ENCODE peak calls at places on chromosomes 2 and 18, in nine cellular contexts. B is HCT116, P is mucosa of descending colon, J is PC-3, D is body of pancreas, M is prostate gland, A is pancreas, N is tibial artery, T is K562. F is an unnamed sample.

GRCh38 chr2:205814039-205814364 is 131.7 kb downstream of the NRP2 start:
- DNase-seq in B (no peak), T (no peak), A (no peak), N (no peak), P (no peak), M (no peak), J (no peak), D (no peak), F (no peak)

GRCh38 chr2:254231-254630 is 9.6 kb downstream of the SH3YL1 start:
- DNase-seq in P (no peak), J (no peak), B (no peak), M (no peak), N (no peak), A (no peak), T (no peak), D (no peak), F (no peak)

GRCh38 chr2:8255448-8255800 is 426.4 kb upstream of the ID2 start:
- DNase-seq in J (no peak), N (no peak), M (no peak), P (no peak), B (no peak), A (no peak), D (no peak), T (no peak), F (no peak)

GRCh38 chr2:190840572-190841172 is 39.9 kb upstream of the GLS start:
- DNase-seq in T (no peak), A (no peak), M (no peak), P (no peak), N (no peak), D (no peak), J (no peak), B (no peak), F (no peak)

GRCh38 chr18:31738460-31739407 is 21.9 kb downstream of the SLC25A52 start:
- DNase-seq in J (peak; percentile 3), T (peak; percentile 77), P (no peak), D (no peak), M (no peak), N (no peak), A (no peak), B (peak; percentile 65), F (no peak)

GRCh38 chr2:53964987-53965687 is 5.7 kb downstream of the PSME4 start:
- DNase-seq in J (no peak), B (no peak), T (no peak), P (no peak), N (no peak), D (no peak), M (no peak), A (no peak), F (no peak)

GRCh38 chr2:221107424-221107823 is 464.7 kb downstream of the EPHA4 start:
- DNase-seq in P (no peak), T (no peak), J (no peak), M (no peak), N (no peak), D (no peak), A (no peak), B (no peak), F (no peak)

GRCh38 chr18:6961331-6961730 is 156.3 kb downstream of the LAMA1 start:
- DNase-seq in T (no peak), D (no peak), A (no peak), P (no peak), J (peak; percentile 18), N (no peak), M (no peak), B (no peak), F (no peak)

GRCh38 chr2:240626531-240627300 is 1.4 kb downstream of the GPR35 start:
- DNase-seq in D (no peak), P (peak; percentile 52), B (no peak), J (no peak), N (peak; percentile 21), M (no peak), A (peak; percentile 50), T (no peak), F (no peak)

GRCh38 chr18:8153887-8154583 is 455.2 kb upstream of the RAB12 start:
- DNase-seq in A (no peak), P (no peak), N (no peak), D (no peak), J (peak; percentile 67), T (no peak), M (no peak), B (no peak), F (peak; percentile 33)

GRCh38 chr2:187689372-187689771 is 135.1 kb upstream of the TFPI start:
- DNase-seq in D (no peak), T (no peak), A (no peak), B (no peak), N (no peak), P (no peak), J (peak; percentile 76), M (no peak), F (peak; percentile 5)

GRCh38 chr2:95552911-95553310 is 38.9 kb upstream of the TRIM43 start:
- DNase-seq in P (no peak), A (no peak), N (peak; percentile 52), J (no peak), T (peak; percentile 27), B (no peak), D (peak; percentile 18), M (no peak), F (no peak)

GRCh38 chr2:241349941-241350340 is 6.1 kb upstream of the FARP2 start:
- DNase-seq in B (no peak), P (no peak), D (no peak), A (no peak), M (no peak), J (no peak), T (no peak), N (no peak), F (no peak)

GRCh38 chr2:238786792-238787490 is 60.9 kb upstream of the TWIST2 start:
- DNase-seq in J (no peak), T (no peak), N (no peak), B (no peak), P (no peak), M (no peak), A (no peak), D (no peak), F (peak; percentile 19)

GRCh38 chr2:20616341-20616871 is 34.5 kb downstream of the HS1BP3 start:
- DNase-seq in D (peak; percentile 0), M (no peak), B (no peak), N (peak; percentile 19), A (peak; percentile 41), P (peak; percentile 17), J (no peak), T (no peak), F (no peak)

GRCh38 chr2:135099802-135100483 is 47.9 kb downstream of the RAB3GAP1 start:
- DNase-seq in A (no peak), D (no peak), J (no peak), N (no peak), B (no peak), P (no peak), M (no peak), T (no peak), F (no peak)

DNA sequence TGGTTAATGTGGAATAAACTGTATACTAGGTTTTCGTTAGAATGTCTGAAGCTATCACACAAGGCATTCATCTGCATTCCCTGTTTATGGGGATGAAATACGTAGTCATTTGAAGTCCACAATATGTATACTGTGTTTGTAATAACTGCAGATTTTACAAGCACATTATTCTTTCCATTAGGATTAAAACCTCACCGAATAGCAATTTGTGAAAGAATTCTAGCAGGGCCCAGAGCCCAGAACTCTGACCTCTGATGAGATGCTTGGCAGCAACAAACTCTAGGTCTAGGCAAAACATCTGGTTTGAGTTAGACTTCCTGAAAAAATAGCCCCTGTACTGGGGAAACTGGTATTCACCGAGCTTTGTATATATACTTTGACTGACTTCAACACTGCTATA is 158.2 kb downstream of the SRBD1 start:
- DNase-seq in N (no peak), M (no peak), P (no peak), D (no peak), T (no peak), J (no peak), A (no peak), B (no peak), F (peak; percentile 96)
- H3K36me3 ChIP-seq in N (no peaks in the 10 kb centered on the region), M (no peaks in the 10 kb centered on the region), P (no peaks in the 10 kb centered on the region), D (no peaks in the 10 kb centered on the region), T (no peaks in the 10 kb centered on the region), J (no peaks in the 10 kb centered on the region), A (no peaks in the 10 kb centered on the region), B (no peaks in the 10 kb centered on the region), F (no peaks in the 10 kb centered on the region)

GRCh38 chr2:191907545-191907944 is 60.7 kb upstream of the CAVIN2 start:
- DNase-seq in P (no peak), N (no peak), J (no peak), M (no peak), B (no peak), A (no peak), T (no peak), D (no peak), F (no peak)
- TF ChIP-seq CTCF in P (no peak), N (no peak), J (no peak), M (no peak), B (peak; percentile 26), A (no peak), T (no peak), D (peak; percentile 6), F (no peak)

DNA sequence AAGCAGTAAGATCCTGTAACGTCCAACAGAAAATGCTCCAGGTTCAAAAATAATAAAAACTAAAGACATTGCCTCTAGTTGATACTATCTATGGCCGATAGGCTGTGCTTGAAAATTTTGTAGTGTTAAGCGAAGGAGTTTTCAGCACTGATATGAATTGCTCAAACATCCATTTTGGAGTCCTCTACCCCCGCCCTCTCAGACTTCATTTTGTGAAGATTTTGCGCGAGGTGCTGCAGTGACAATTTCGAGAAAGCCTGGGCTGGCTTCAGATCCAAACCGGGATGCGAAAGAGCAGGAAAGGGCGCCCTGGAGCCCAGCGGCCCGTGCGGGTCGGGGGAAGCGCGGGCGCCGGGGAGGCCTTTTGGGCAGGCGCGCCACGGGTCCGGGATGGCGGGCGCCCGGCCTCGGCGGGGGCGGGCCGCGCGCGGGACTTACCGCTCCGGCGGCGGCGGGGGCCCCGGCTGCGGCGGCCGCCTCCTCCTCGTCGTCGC is 1.8 kb downstream of the SP3 start:
- DNase-seq in T (peak; percentile 78), A (no peak), B (no peak), D (no peak), P (no peak), J (peak; percentile 63), N (peak; percentile 39), M (no peak), F (no peak)
- H3K4me3 ChIP-seq in T (peak overlapping the region; percentile 97), A (peak overlapping the region; percentile 90), B (peak overlapping the region; percentile 68), D (peak overlapping the region; percentile 37), P (peak overlapping the region; percentile 96), J (peak overlapping the region; percentile 77), N (peak overlapping the region; percentile 100), M (peak overlapping the region; percentile 100), F (peak overlapping the region; percentile 93)

GRCh38 chr2:219634171-219634940 is 6.9 kb downstream of the SLC4A3 start:
- DNase-seq in M (no peak), T (no peak), J (no peak), A (no peak), P (no peak), N (peak; percentile 17), B (no peak), D (no peak), F (no peak)

GRCh38 chr2:219631406-219631891 is 4.0 kb downstream of the SLC4A3 start:
- DNase-seq in P (no peak), T (no peak), B (no peak), M (no peak), A (no peak), D (no peak), N (peak; percentile 7), J (no peak), F (no peak)

GRCh38 chr2:219633276-219634065 is 6.0 kb downstream of the SLC4A3 start:
- DNase-seq in T (no peak), P (no peak), A (no peak), J (no peak), N (peak; percentile 15), M (no peak), D (no peak), B (no peak), F (no peak)

GRCh38 chr2:219631925-219632757 is 4.7 kb downstream of the SLC4A3 start:
- DNase-seq in T (no peak), D (no peak), P (no peak), A (no peak), M (no peak), N (peak; percentile 17), B (no peak), J (no peak), F (no peak)

GRCh38 chr2:219632758-219633101 is 5.3 kb downstream of the SLC4A3 start:
- DNase-seq in T (no peak), A (no peak), P (no peak), M (no peak), B (no peak), D (no peak), N (peak; percentile 13), J (no peak), F (no peak)
- H3K36me3 ChIP-seq in T (no peaks in the 10 kb centered on the region), A (no peaks in the 10 kb centered on the region), P (no peaks in the 10 kb centered on the region), M (no peaks in the 10 kb centered on the region), B (no peaks in the 10 kb centered on the region), D (no peaks in the 10 kb centered on the region), N (peaks cover 12% of the 10 kb centered on the region), J (no peaks in the 10 kb centered on the region), F (peaks cover 7% of the 10 kb centered on the region)